ENCODE peak calls at places on chromosome 15, in five cellular contexts. One of them, this sample, is unnamed. For H3K4me1 and H3K36me3, the result is how much of the 10 kb centered on the place peaks cover.

GRCh38 chr15:84911879-84912660 is 27.6 kb downstream of the SLC28A1 start:
- DNase-seq in psoas muscle: peak
- DNase-seq in mucosa of descending colon: peak
- DNase-seq in astrocyte: peak
- DNase-seq in OCI-LY7: no peak
- DNase-seq in this sample: no peak

GRCh38 chr15:70792171-70792573 is 28.8 kb upstream of the UACA start:
- DNase-seq in OCI-LY7: no peak
- DNase-seq in mucosa of descending colon: no peak
- DNase-seq in astrocyte: peak
- DNase-seq in psoas muscle: no peak
- DNase-seq in this sample: no peak

GRCh38 chr15:77798151-77798550 is 165.4 kb upstream of the LINGO1 start:
- DNase-seq in OCI-LY7: no peak
- DNase-seq in psoas muscle: no peak
- DNase-seq in astrocyte: no peak
- DNase-seq in mucosa of descending colon: no peak
- DNase-seq in this sample: no peak

GRCh38 chr15:97521894-97522293 is 438.6 kb upstream of the ARRDC4 start:
- DNase-seq in psoas muscle: peak
- DNase-seq in astrocyte: peak
- DNase-seq in OCI-LY7: no peak
- DNase-seq in mucosa of descending colon: no peak
- DNase-seq in this sample: no peak

GRCh38 chr15:55151621-55152020 is 45.1 kb downstream of the RSL24D1 start:
- DNase-seq in mucosa of descending colon: no peak
- DNase-seq in astrocyte: no peak
- DNase-seq in OCI-LY7: no peak
- DNase-seq in psoas muscle: no peak
- DNase-seq in this sample: no peak

GRCh38 chr15:88537591-88538317 is 8.7 kb downstream of the DET1 start:
- DNase-seq in astrocyte: no peak
- DNase-seq in psoas muscle: no peak
- DNase-seq in OCI-LY7: no peak
- DNase-seq in mucosa of descending colon: no peak
- DNase-seq in this sample: no peak

GRCh38 chr15:100785181-100786138 is 94.2 kb upstream of the ALDH1A3 start:
- DNase-seq in astrocyte: no peak
- DNase-seq in OCI-LY7: no peak
- DNase-seq in psoas muscle: no peak
- DNase-seq in mucosa of descending colon: no peak
- DNase-seq in this sample: peak

GRCh38 chr15:60421544-60421943 is 23.8 kb upstream of the ANXA2 start:
- DNase-seq in OCI-LY7: no peak
- DNase-seq in psoas muscle: no peak
- DNase-seq in mucosa of descending colon: no peak
- DNase-seq in astrocyte: peak
- DNase-seq in this sample: no peak

GRCh38 chr15:35963316-35963715 is 417.4 kb upstream of the DPH6 start:
- DNase-seq in psoas muscle: no peak
- DNase-seq in mucosa of descending colon: no peak
- DNase-seq in OCI-LY7: no peak
- DNase-seq in astrocyte: no peak
- DNase-seq in this sample: no peak

GRCh38 chr15:68982976-68983550 is 31.4 kb upstream of the NOX5 start:
- DNase-seq in astrocyte: no peak
- DNase-seq in OCI-LY7: no peak
- DNase-seq in psoas muscle: no peak
- DNase-seq in mucosa of descending colon: no peak
- DNase-seq in this sample: no peak

GRCh38 chr15:84949845-84950569 is 31.6 kb upstream of the PDE8A start:
- DNase-seq in astrocyte: no peak
- DNase-seq in mucosa of descending colon: no peak
- DNase-seq in psoas muscle: no peak
- DNase-seq in OCI-LY7: no peak
- DNase-seq in this sample: no peak

GRCh38 chr15:39079296-39079834 is 501.5 kb upstream of the THBS1 start:
- DNase-seq in mucosa of descending colon: peak
- DNase-seq in OCI-LY7: no peak
- DNase-seq in astrocyte: peak
- DNase-seq in psoas muscle: no peak
- DNase-seq in this sample: no peak

GRCh38 chr15:59099162-59099685 is 5.7 kb upstream of the CCNB2 start:
- DNase-seq in OCI-LY7: no peak
- DNase-seq in mucosa of descending colon: no peak
- DNase-seq in psoas muscle: no peak
- DNase-seq in astrocyte: no peak
- DNase-seq in this sample: no peak

GRCh38 chr15:90892498-90893174 is 8.3 kb downstream of the FES start:
- DNase-seq in psoas muscle: no peak
- DNase-seq in mucosa of descending colon: no peak
- DNase-seq in OCI-LY7: no peak
- DNase-seq in astrocyte: no peak
- DNase-seq in this sample: no peak

GRCh38 chr15:45179221-45179985 is 8.4 kb downstream of the SHF start:
- DNase-seq in astrocyte: no peak
- DNase-seq in OCI-LY7: peak
- DNase-seq in mucosa of descending colon: peak
- DNase-seq in psoas muscle: no peak
- DNase-seq in this sample: peak

GRCh38 chr15:61558172-61559146 is 329.4 kb upstream of the RORA start:
- DNase-seq in OCI-LY7: no peak
- DNase-seq in astrocyte: no peak
- DNase-seq in psoas muscle: no peak
- DNase-seq in mucosa of descending colon: no peak
- DNase-seq in this sample: no peak

GRCh38 chr15:59333401-59334062 is 39.1 kb downstream of the MYO1E start:
- DNase-seq in psoas muscle: no peak
- DNase-seq in mucosa of descending colon: no peak
- DNase-seq in OCI-LY7: no peak
- DNase-seq in astrocyte: no peak
- DNase-seq in this sample: no peak

GRCh38 chr15:72193781-72194396 is 3.7 kb downstream of the GRAMD2A start:
- DNase-seq in OCI-LY7: no peak
- DNase-seq in astrocyte: no peak
- DNase-seq in mucosa of descending colon: no peak
- DNase-seq in psoas muscle: no peak
- DNase-seq in this sample: no peak

GRCh38 chr15:31605467-31605931 is 278.9 kb downstream of the KLF13 start:
- DNase-seq in psoas muscle: no peak
- DNase-seq in OCI-LY7: no peak
- DNase-seq in astrocyte: peak
- DNase-seq in mucosa of descending colon: no peak
- DNase-seq in this sample: no peak

GRCh38 chr15:68383161-68384074 is 48.5 kb downstream of the ITGA11 start:
- DNase-seq in mucosa of descending colon: no peak
- DNase-seq in psoas muscle: no peak
- DNase-seq in astrocyte: no peak
- DNase-seq in OCI-LY7: peak
- DNase-seq in this sample: peak

GRCh38 chr15:43531018-43531667 is 13.7 kb downstream of the MAP1A start:
- DNase-seq in astrocyte: no peak
- DNase-seq in psoas muscle: no peak
- DNase-seq in mucosa of descending colon: no peak
- DNase-seq in OCI-LY7: no peak
- DNase-seq in this sample: no peak

GRCh38 chr15:63054985-63055384 is 12.4 kb downstream of the TPM1 start:
- DNase-seq in mucosa of descending colon: no peak
- DNase-seq in psoas muscle: no peak
- DNase-seq in OCI-LY7: no peak
- DNase-seq in astrocyte: no peak
- DNase-seq in this sample: no peak

GRCh38 chr15:44064706-44065105 is 130.4 kb downstream of the FRMD5 start:
- DNase-seq in OCI-LY7: no peak
- DNase-seq in mucosa of descending colon: no peak
- DNase-seq in psoas muscle: no peak
- DNase-seq in astrocyte: no peak
- DNase-seq in this sample: no peak

GRCh38 chr15:98775498-98776230 is 127.3 kb downstream of the IGF1R start:
- DNase-seq in psoas muscle: no peak
- DNase-seq in astrocyte: no peak
- DNase-seq in mucosa of descending colon: no peak
- DNase-seq in OCI-LY7: no peak
- DNase-seq in this sample: no peak
- H3K4me1 ChIP-seq in psoas muscle: under half
- H3K4me1 ChIP-seq in astrocyte: under half
- H3K4me1 ChIP-seq in mucosa of descending colon: under half
- H3K4me1 ChIP-seq in OCI-LY7: under half
- H3K4me1 ChIP-seq in this sample: under half

GRCh38 chr15:66195621-66196230 is 57.8 kb downstream of the MEGF11 start:
- DNase-seq in astrocyte: no peak
- DNase-seq in OCI-LY7: no peak
- DNase-seq in mucosa of descending colon: no peak
- DNase-seq in psoas muscle: no peak
- DNase-seq in this sample: no peak

GRCh38 chr15:66193066-66193465 is 60.5 kb downstream of the MEGF11 start:
- DNase-seq in OCI-LY7: no peak
- DNase-seq in psoas muscle: no peak
- DNase-seq in mucosa of descending colon: no peak
- DNase-seq in astrocyte: peak
- DNase-seq in this sample: no peak

GRCh38 chr15:66196565-66196964 is 57.0 kb downstream of the MEGF11 start:
- DNase-seq in astrocyte: peak
- DNase-seq in mucosa of descending colon: no peak
- DNase-seq in OCI-LY7: no peak
- DNase-seq in psoas muscle: no peak
- DNase-seq in this sample: no peak
- H3K36me3 ChIP-seq in astrocyte: under half
- H3K36me3 ChIP-seq in mucosa of descending colon: under half
- H3K36me3 ChIP-seq in OCI-LY7: under half
- H3K36me3 ChIP-seq in psoas muscle: under half
- H3K36me3 ChIP-seq in this sample: under half

DNA sequence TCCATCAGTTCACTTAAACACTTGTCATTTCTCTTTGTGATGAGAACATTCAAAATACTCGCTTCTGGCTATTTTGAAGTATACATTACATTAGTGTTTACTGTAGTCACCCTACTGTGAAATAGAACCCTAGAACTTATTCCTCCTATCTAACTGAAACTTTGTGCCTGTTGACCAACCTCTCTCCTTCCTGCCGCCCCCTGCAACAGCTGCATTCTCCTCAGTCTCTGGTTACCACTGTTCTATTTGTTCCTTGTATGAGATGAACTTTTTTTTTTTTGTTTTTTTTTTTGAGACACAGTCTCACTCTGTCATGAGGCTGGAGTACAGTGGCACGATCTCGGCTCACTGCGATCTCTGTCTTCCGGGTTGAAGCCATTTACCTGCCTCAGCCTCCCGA is 2.9 kb downstream of the RAD51 start:
- DNase-seq in mucosa of descending colon: no peak
- DNase-seq in astrocyte: no peak
- DNase-seq in OCI-LY7: no peak
- DNase-seq in psoas muscle: no peak
- DNase-seq in this sample: no peak
- TF ChIP-seq CTCF in mucosa of descending colon: no peak
- TF ChIP-seq CTCF in astrocyte: no peak
- TF ChIP-seq CTCF in OCI-LY7: no peak
- TF ChIP-seq CTCF in psoas muscle: no peak
- TF ChIP-seq CTCF in this sample: no peak

GRCh38 chr15:41933771-41934170 is 38.6 kb downstream of the EHD4 start:
- DNase-seq in psoas muscle: no peak
- DNase-seq in mucosa of descending colon: peak
- DNase-seq in astrocyte: no peak
- DNase-seq in OCI-LY7: no peak
- DNase-seq in this sample: no peak
- H3K4me1 ChIP-seq in psoas muscle: under half
- H3K4me1 ChIP-seq in mucosa of descending colon: half or more
- H3K4me1 ChIP-seq in astrocyte: half or more
- H3K4me1 ChIP-seq in OCI-LY7: under half
- H3K4me1 ChIP-seq in this sample: half or more

This sample was measured in upper lobe of right lung.